ENCODE peak calls at places on chromosome 13, in nine cellular contexts. Z is HFF-Myc, T is Caco-2, R is lower lobe of right lung, F is GM12865, Y is fibroblast of mammary gland, A is fibroblast of villous mesenchyme, Q is glutamatergic neuron, B is astrocyte of the cerebellum. O is an unnamed sample.

GRCh38 chr13:91346848-91347211 is 657 bp upstream of the MIR17HG start:
- DNase-seq in Q (no peak), Y (no peak), A (peak; percentile 8), B (no peak), T (peak; percentile 34), F (peak; percentile 76), R (no peak), Z (no peak), O (peak; percentile 30)

GRCh38 chr13:45537506-45537905 is 72.8 kb downstream of the COG3 start:
- DNase-seq in T (no peak), B (no peak), Y (peak; percentile 62), R (no peak), Z (peak; percentile 32), F (no peak), A (no peak), Q (no peak), O (no peak)

GRCh38 chr13:105436946-105437345 is 1098.5 kb downstream of the EFNB2 start:
- DNase-seq in F (no peak), R (no peak), Y (no peak), B (no peak), A (no peak), Q (no peak), T (no peak), Z (no peak), O (no peak)

GRCh38 chr13:80039000-80039399 is 301.9 kb downstream of the SPRY2 start:
- DNase-seq in T (no peak), F (peak; percentile 17), A (no peak), Q (no peak), B (no peak), R (no peak), Z (no peak), Y (no peak), O (no peak)

GRCh38 chr13:42102961-42103688 is 54.7 kb downstream of the DGKH start:
- DNase-seq in B (peak; percentile 68), F (no peak), Z (peak; percentile 74), R (no peak), Y (peak; percentile 75), T (no peak), A (no peak), Q (no peak), O (no peak)

GRCh38 chr13:40069173-40070044 is 413.9 kb downstream of the COG6 start:
- DNase-seq in Y (peak; percentile 83), B (peak; percentile 49), T (peak; percentile 76), R (peak; percentile 68), A (peak; percentile 80), Z (peak; percentile 40), Q (peak; percentile 82), F (peak; percentile 79), O (peak; percentile 79)

GRCh38 chr13:44932171-44932849 is 57.0 kb downstream of the NUFIP1 start:
- DNase-seq in A (peak; percentile 70), B (no peak), Y (peak; percentile 50), R (no peak), T (no peak), Z (no peak), F (no peak), Q (no peak), O (no peak)

GRCh38 chr13:97142452-97142851 is 79.7 kb upstream of the MBNL2 start:
- DNase-seq in Y (peak; percentile 28), R (no peak), F (no peak), A (peak; percentile 43), T (peak; percentile 71), B (no peak), Q (no peak), Z (no peak), O (no peak)

GRCh38 chr13:24328145-24328544 is 18.8 kb downstream of the C1QTNF9 start:
- DNase-seq in R (no peak), A (no peak), F (no peak), B (no peak), T (no peak), Z (no peak), Q (no peak), Y (no peak), O (no peak)

GRCh38 chr13:85080726-85081125 is 718.5 kb downstream of the SLITRK6 start:
- DNase-seq in A (no peak), T (peak; percentile 68), Z (no peak), F (no peak), Y (no peak), R (no peak), B (no peak), Q (no peak), O (no peak)

GRCh38 chr13:45769072-45769471 is 67.0 kb downstream of the CBY2 start:
- DNase-seq in F (no peak), Z (no peak), R (no peak), B (no peak), A (no peak), Y (no peak), T (no peak), Q (no peak), O (no peak)

GRCh38 chr13:23129329-23129728 is 51.5 kb upstream of the SGCG start:
- DNase-seq in Z (no peak), B (no peak), A (no peak), T (no peak), Y (no peak), F (no peak), Q (no peak), R (no peak), O (no peak)

GRCh38 chr13:46996316-46996715 is 99.5 kb upstream of the HTR2A start:
- DNase-seq in Z (no peak), Y (no peak), T (no peak), R (no peak), A (no peak), B (no peak), F (peak; percentile 33), Q (no peak), O (no peak)

GRCh38 chr13:46995874-46996273 is 99.0 kb upstream of the HTR2A start:
- DNase-seq in F (peak; percentile 79), Z (no peak), T (no peak), Y (no peak), A (no peak), B (no peak), R (no peak), Q (no peak), O (no peak)

GRCh38 chr13:46994492-46994891 is 97.6 kb upstream of the HTR2A start:
- DNase-seq in Z (no peak), Y (no peak), B (no peak), A (no peak), T (no peak), Q (no peak), R (no peak), F (no peak), O (no peak)

DNA sequence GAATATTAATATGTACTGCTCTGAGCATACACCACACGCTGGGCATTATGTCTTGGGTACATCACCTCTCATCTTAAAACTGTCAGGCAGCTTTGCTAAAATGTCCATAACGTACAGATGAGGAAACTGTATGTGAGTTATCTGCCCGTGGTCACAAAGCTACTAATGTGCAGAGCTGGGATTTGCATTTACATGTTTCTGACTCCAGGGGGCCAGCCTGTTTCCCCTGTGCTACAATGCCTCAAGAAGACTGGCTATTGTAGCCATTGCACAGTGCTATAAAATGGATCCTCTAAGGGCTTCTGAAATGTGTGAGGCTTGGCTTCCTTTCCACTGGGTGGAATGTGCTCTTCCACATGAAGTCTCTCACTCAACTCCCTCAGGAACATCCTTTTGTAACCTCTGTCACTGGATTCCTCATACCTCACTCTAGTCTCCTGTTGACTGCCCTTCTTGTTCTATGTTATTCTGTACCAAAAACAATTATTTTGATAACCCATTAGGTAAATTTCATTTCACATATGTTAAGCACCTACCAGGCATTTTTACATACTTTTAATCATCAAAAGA is 95.6 kb upstream of the HTR2A start:
- DNase-seq in T (peak; percentile 35), A (peak; percentile 23), F (peak; percentile 62), Q (no peak), Y (peak; percentile 41), Z (no peak), R (no peak), B (no peak), O (no peak)
- TF ChIP-seq CTCF in T (peak; percentile 45), A (peak; percentile 50), F (peak; percentile 30), Q (peak; percentile 52), Y (peak; percentile 54), Z (peak; percentile 44), R (no peak), B (peak; percentile 28), O (no peak)

DNA sequence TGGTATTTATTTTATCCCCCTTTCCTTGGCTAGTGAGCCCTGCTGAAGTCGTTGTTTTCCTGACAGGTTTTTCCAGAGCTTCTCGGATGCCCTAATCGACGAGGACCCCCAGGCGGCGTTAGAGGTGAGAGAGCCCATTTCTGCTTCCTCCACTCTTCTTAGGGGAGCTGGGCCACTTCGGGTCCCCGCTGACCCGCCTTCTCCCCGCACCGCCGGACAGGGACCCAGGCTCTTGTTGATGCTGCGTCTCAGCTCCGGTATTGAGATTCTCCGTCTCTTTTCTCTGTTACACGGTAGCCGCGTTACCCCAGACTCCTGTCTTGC is 306 bp downstream of the SUGT1 start:
- DNase-seq in F (no peak), Z (no peak), B (no peak), R (no peak), Q (no peak), A (no peak), T (no peak), Y (no peak), O (peak; percentile 67)
- TF ChIP-seq CTCF in F (no peak), Z (no peak), B (no peak), R (no peak), Q (peak; percentile 68), A (no peak), T (no peak), Y (no peak), O (no peak)

GRCh38 chr13:76019421-76020044 is 383.4 kb downstream of the LMO7 start:
- DNase-seq in Z (no peak), R (peak; percentile 39), Q (peak; percentile 76), A (peak; percentile 12), F (peak; percentile 9), Y (peak; percentile 17), T (no peak), B (no peak), O (peak; percentile 45)
- TF ChIP-seq CTCF in Z (peak; percentile 29), R (no peak), Q (no peak), A (peak; percentile 50), F (no peak), Y (peak; percentile 21), T (no peak), B (peak; percentile 26), O (peak; percentile 44)

GRCh38 chr13:93925976-93926375 is 553.5 kb downstream of the DCT start:
- DNase-seq in Z (no peak), R (no peak), Q (no peak), Y (no peak), A (no peak), T (no peak), B (no peak), F (no peak), O (no peak)

GRCh38 chr13:93927431-93927830 is 552.1 kb downstream of the DCT start:
- DNase-seq in B (no peak), T (no peak), Y (no peak), R (no peak), Q (no peak), F (no peak), A (peak; percentile 14), Z (no peak), O (no peak)

GRCh38 chr13:93922063-93922462 is 557.4 kb downstream of the DCT start:
- DNase-seq in B (no peak), Y (no peak), R (no peak), Q (no peak), F (no peak), A (peak; percentile 8), Z (no peak), T (no peak), O (no peak)
- TF ChIP-seq CTCF in B (no peak), Y (no peak), R (no peak), Q (no peak), F (no peak), A (peak; percentile 23), Z (no peak), T (no peak), O (no peak)

O was measured in nephron progenitor cell.